ENCODE peak calls at places on chromosomes 16 and 17, in eight cellular contexts. One of them, this sample, is unnamed.

GRCh38 chr17:66344473-66344872 is 42.1 kb downstream of the PRKCA start:
- DNase-seq in activated T-cell treated with anti-CD3 and anti-CD28 coated beads, Interleukin-2, amount 50 U/mL, for 72 hours: no peak
- DNase-seq in amygdala: no peak
- DNase-seq in ACHN: no peak
- DNase-seq in brain microvascular endothelial cell: no peak
- DNase-seq in CD4-positive, CD25-positive, alpha-beta regulatory T cell: no peak
- DNase-seq in colonic mucosa: no peak
- DNase-seq in foreskin keratinocyte: no peak
- DNase-seq in this sample: no peak

GRCh38 chr17:63250830-63251229 is 195.3 kb downstream of the CYB561 start:
- DNase-seq in activated T-cell treated with anti-CD3 and anti-CD28 coated beads, Interleukin-2, amount 50 U/mL, for 72 hours: no peak
- DNase-seq in amygdala: no peak
- DNase-seq in ACHN: no peak
- DNase-seq in brain microvascular endothelial cell: peak; percentile 7
- DNase-seq in CD4-positive, CD25-positive, alpha-beta regulatory T cell: no peak
- DNase-seq in colonic mucosa: no peak
- DNase-seq in foreskin keratinocyte: no peak
- DNase-seq in this sample: no peak

GRCh38 chr16:68147438-68147837 is 62.3 kb downstream of the NFATC3 start:
- DNase-seq in activated T-cell treated with anti-CD3 and anti-CD28 coated beads, Interleukin-2, amount 50 U/mL, for 72 hours: no peak
- DNase-seq in amygdala: no peak
- DNase-seq in ACHN: no peak
- DNase-seq in brain microvascular endothelial cell: no peak
- DNase-seq in CD4-positive, CD25-positive, alpha-beta regulatory T cell: no peak
- DNase-seq in colonic mucosa: no peak
- DNase-seq in foreskin keratinocyte: no peak
- DNase-seq in this sample: no peak

GRCh38 chr16:83125999-83126568 is 499.3 kb downstream of the CDH13 start:
- DNase-seq in activated T-cell treated with anti-CD3 and anti-CD28 coated beads, Interleukin-2, amount 50 U/mL, for 72 hours: no peak
- DNase-seq in amygdala: no peak
- DNase-seq in ACHN: no peak
- DNase-seq in brain microvascular endothelial cell: no peak
- DNase-seq in CD4-positive, CD25-positive, alpha-beta regulatory T cell: no peak
- DNase-seq in colonic mucosa: no peak
- DNase-seq in foreskin keratinocyte: no peak
- DNase-seq in this sample: no peak

GRCh38 chr17:80773243-80773991 is 218.2 kb upstream of the CHMP6 start:
- DNase-seq in activated T-cell treated with anti-CD3 and anti-CD28 coated beads, Interleukin-2, amount 50 U/mL, for 72 hours: no peak
- DNase-seq in amygdala: peak; percentile 83
- DNase-seq in ACHN: no peak
- DNase-seq in brain microvascular endothelial cell: no peak
- DNase-seq in CD4-positive, CD25-positive, alpha-beta regulatory T cell: no peak
- DNase-seq in colonic mucosa: no peak
- DNase-seq in foreskin keratinocyte: no peak
- DNase-seq in this sample: no peak

GRCh38 chr17:60304502-60304901 is 87.4 kb downstream of the USP32 start:
- DNase-seq in activated T-cell treated with anti-CD3 and anti-CD28 coated beads, Interleukin-2, amount 50 U/mL, for 72 hours: no peak
- DNase-seq in amygdala: no peak
- DNase-seq in ACHN: no peak
- DNase-seq in brain microvascular endothelial cell: no peak
- DNase-seq in CD4-positive, CD25-positive, alpha-beta regulatory T cell: no peak
- DNase-seq in colonic mucosa: no peak
- DNase-seq in foreskin keratinocyte: no peak
- DNase-seq in this sample: no peak

GRCh38 chr17:4487820-4488716 is 10.6 kb upstream of the SPNS2 start:
- DNase-seq in activated T-cell treated with anti-CD3 and anti-CD28 coated beads, Interleukin-2, amount 50 U/mL, for 72 hours: no peak
- DNase-seq in amygdala: no peak
- DNase-seq in ACHN: no peak
- DNase-seq in brain microvascular endothelial cell: no peak
- DNase-seq in CD4-positive, CD25-positive, alpha-beta regulatory T cell: no peak
- DNase-seq in colonic mucosa: no peak
- DNase-seq in foreskin keratinocyte: no peak
- DNase-seq in this sample: no peak

GRCh38 chr17:44149750-44150329 is 8.1 kb downstream of the HROB start:
- DNase-seq in activated T-cell treated with anti-CD3 and anti-CD28 coated beads, Interleukin-2, amount 50 U/mL, for 72 hours: no peak
- DNase-seq in amygdala: no peak
- DNase-seq in ACHN: no peak
- DNase-seq in brain microvascular endothelial cell: no peak
- DNase-seq in CD4-positive, CD25-positive, alpha-beta regulatory T cell: no peak
- DNase-seq in colonic mucosa: no peak
- DNase-seq in foreskin keratinocyte: no peak
- DNase-seq in this sample: no peak

GRCh38 chr17:78933959-78934568 is 8.9 kb upstream of the TIMP2 start:
- DNase-seq in activated T-cell treated with anti-CD3 and anti-CD28 coated beads, Interleukin-2, amount 50 U/mL, for 72 hours: no peak
- DNase-seq in amygdala: peak; percentile 87
- DNase-seq in ACHN: peak; percentile 83
- DNase-seq in brain microvascular endothelial cell: peak; percentile 98
- DNase-seq in CD4-positive, CD25-positive, alpha-beta regulatory T cell: no peak
- DNase-seq in colonic mucosa: peak; percentile 92
- DNase-seq in foreskin keratinocyte: peak; percentile 28
- DNase-seq in this sample: no peak

GRCh38 chr17:45370949-45371413 is 54.2 kb upstream of the MAP3K14 start:
- DNase-seq in activated T-cell treated with anti-CD3 and anti-CD28 coated beads, Interleukin-2, amount 50 U/mL, for 72 hours: no peak
- DNase-seq in amygdala: no peak
- DNase-seq in ACHN: peak; percentile 60
- DNase-seq in brain microvascular endothelial cell: peak; percentile 44
- DNase-seq in CD4-positive, CD25-positive, alpha-beta regulatory T cell: no peak
- DNase-seq in colonic mucosa: no peak
- DNase-seq in foreskin keratinocyte: no peak
- DNase-seq in this sample: no peak

GRCh38 chr17:250487-251300 is 69.2 kb upstream of the DOC2B start:
- DNase-seq in activated T-cell treated with anti-CD3 and anti-CD28 coated beads, Interleukin-2, amount 50 U/mL, for 72 hours: no peak
- DNase-seq in amygdala: no peak
- DNase-seq in ACHN: no peak
- DNase-seq in brain microvascular endothelial cell: no peak
- DNase-seq in CD4-positive, CD25-positive, alpha-beta regulatory T cell: no peak
- DNase-seq in colonic mucosa: no peak
- DNase-seq in foreskin keratinocyte: no peak
- DNase-seq in this sample: no peak

GRCh38 chr17:67128700-67129099 is 84.3 kb downstream of the CACNG1 start:
- DNase-seq in activated T-cell treated with anti-CD3 and anti-CD28 coated beads, Interleukin-2, amount 50 U/mL, for 72 hours: no peak
- DNase-seq in amygdala: no peak
- DNase-seq in ACHN: no peak
- DNase-seq in brain microvascular endothelial cell: no peak
- DNase-seq in CD4-positive, CD25-positive, alpha-beta regulatory T cell: no peak
- DNase-seq in colonic mucosa: no peak
- DNase-seq in foreskin keratinocyte: no peak
- DNase-seq in this sample: no peak

GRCh38 chr17:74539281-74539820 is 6.6 kb downstream of the CD300C start:
- DNase-seq in activated T-cell treated with anti-CD3 and anti-CD28 coated beads, Interleukin-2, amount 50 U/mL, for 72 hours: no peak
- DNase-seq in amygdala: no peak
- DNase-seq in ACHN: no peak
- DNase-seq in brain microvascular endothelial cell: no peak
- DNase-seq in CD4-positive, CD25-positive, alpha-beta regulatory T cell: no peak
- DNase-seq in colonic mucosa: no peak
- DNase-seq in foreskin keratinocyte: no peak
- DNase-seq in this sample: no peak

GRCh38 chr16:12132290-12132689 is 155.8 kb downstream of the SNX29 start:
- DNase-seq in activated T-cell treated with anti-CD3 and anti-CD28 coated beads, Interleukin-2, amount 50 U/mL, for 72 hours: no peak
- DNase-seq in amygdala: no peak
- DNase-seq in ACHN: no peak
- DNase-seq in brain microvascular endothelial cell: no peak
- DNase-seq in CD4-positive, CD25-positive, alpha-beta regulatory T cell: no peak
- DNase-seq in colonic mucosa: no peak
- DNase-seq in foreskin keratinocyte: no peak
- DNase-seq in this sample: peak; percentile 3

GRCh38 chr17:76696763-76697701 is 13.7 kb downstream of the MXRA7 start:
- DNase-seq in activated T-cell treated with anti-CD3 and anti-CD28 coated beads, Interleukin-2, amount 50 U/mL, for 72 hours: no peak
- DNase-seq in amygdala: no peak
- DNase-seq in ACHN: no peak
- DNase-seq in brain microvascular endothelial cell: peak; percentile 77
- DNase-seq in CD4-positive, CD25-positive, alpha-beta regulatory T cell: no peak
- DNase-seq in colonic mucosa: no peak
- DNase-seq in foreskin keratinocyte: no peak
- DNase-seq in this sample: no peak

GRCh38 chr17:80029235-80029974 is 6.3 kb downstream of the TBC1D16 start:
- DNase-seq in activated T-cell treated with anti-CD3 and anti-CD28 coated beads, Interleukin-2, amount 50 U/mL, for 72 hours: no peak
- DNase-seq in amygdala: no peak
- DNase-seq in ACHN: no peak
- DNase-seq in brain microvascular endothelial cell: peak; percentile 47
- DNase-seq in CD4-positive, CD25-positive, alpha-beta regulatory T cell: no peak
- DNase-seq in colonic mucosa: peak; percentile 66
- DNase-seq in foreskin keratinocyte: no peak
- DNase-seq in this sample: no peak

GRCh38 chr17:79220715-79221291 is 146.2 kb downstream of the ENGASE start:
- DNase-seq in activated T-cell treated with anti-CD3 and anti-CD28 coated beads, Interleukin-2, amount 50 U/mL, for 72 hours: peak; percentile 9
- DNase-seq in amygdala: no peak
- DNase-seq in ACHN: no peak
- DNase-seq in brain microvascular endothelial cell: no peak
- DNase-seq in CD4-positive, CD25-positive, alpha-beta regulatory T cell: no peak
- DNase-seq in colonic mucosa: no peak
- DNase-seq in foreskin keratinocyte: no peak
- DNase-seq in this sample: no peak

GRCh38 chr17:38538906-38539305 is 66.8 kb downstream of the SRCIN1 start:
- DNase-seq in activated T-cell treated with anti-CD3 and anti-CD28 coated beads, Interleukin-2, amount 50 U/mL, for 72 hours: no peak
- DNase-seq in amygdala: no peak
- DNase-seq in ACHN: no peak
- DNase-seq in brain microvascular endothelial cell: no peak
- DNase-seq in CD4-positive, CD25-positive, alpha-beta regulatory T cell: no peak
- DNase-seq in colonic mucosa: peak; percentile 35
- DNase-seq in foreskin keratinocyte: no peak
- DNase-seq in this sample: no peak

GRCh38 chr17:35733366-35733765 is 1.9 kb downstream of the RASL10B start:
- DNase-seq in activated T-cell treated with anti-CD3 and anti-CD28 coated beads, Interleukin-2, amount 50 U/mL, for 72 hours: no peak
- DNase-seq in amygdala: no peak
- DNase-seq in ACHN: no peak
- DNase-seq in brain microvascular endothelial cell: no peak
- DNase-seq in CD4-positive, CD25-positive, alpha-beta regulatory T cell: no peak
- DNase-seq in colonic mucosa: no peak
- DNase-seq in foreskin keratinocyte: no peak
- DNase-seq in this sample: no peak

GRCh38 chr17:82528484-82529265 is 9.1 kb downstream of the FOXK2 start:
- DNase-seq in activated T-cell treated with anti-CD3 and anti-CD28 coated beads, Interleukin-2, amount 50 U/mL, for 72 hours: no peak
- DNase-seq in amygdala: peak; percentile 73
- DNase-seq in ACHN: peak; percentile 83
- DNase-seq in brain microvascular endothelial cell: peak; percentile 33
- DNase-seq in CD4-positive, CD25-positive, alpha-beta regulatory T cell: no peak
- DNase-seq in colonic mucosa: peak; percentile 58
- DNase-seq in foreskin keratinocyte: peak; percentile 69
- DNase-seq in this sample: no peak

GRCh38 chr17:68431661-68432071 is 25.6 kb downstream of the WIPI1 start:
- DNase-seq in activated T-cell treated with anti-CD3 and anti-CD28 coated beads, Interleukin-2, amount 50 U/mL, for 72 hours: peak; percentile 30
- DNase-seq in amygdala: no peak
- DNase-seq in ACHN: peak; percentile 29
- DNase-seq in brain microvascular endothelial cell: peak; percentile 35
- DNase-seq in CD4-positive, CD25-positive, alpha-beta regulatory T cell: peak; percentile 79
- DNase-seq in colonic mucosa: peak; percentile 15
- DNase-seq in foreskin keratinocyte: no peak
- DNase-seq in this sample: peak; percentile 48

GRCh38 chr16:13254998-13255614 is 353.7 kb downstream of the SHISA9 start:
- DNase-seq in activated T-cell treated with anti-CD3 and anti-CD28 coated beads, Interleukin-2, amount 50 U/mL, for 72 hours: no peak
- DNase-seq in amygdala: no peak
- DNase-seq in ACHN: no peak
- DNase-seq in brain microvascular endothelial cell: no peak
- DNase-seq in CD4-positive, CD25-positive, alpha-beta regulatory T cell: no peak
- DNase-seq in colonic mucosa: no peak
- DNase-seq in foreskin keratinocyte: no peak
- DNase-seq in this sample: no peak

GRCh38 chr17:55731586-55732250 is 9.1 kb upstream of the TMEM100 start:
- DNase-seq in activated T-cell treated with anti-CD3 and anti-CD28 coated beads, Interleukin-2, amount 50 U/mL, for 72 hours: no peak
- DNase-seq in amygdala: peak; percentile 25
- DNase-seq in ACHN: no peak
- DNase-seq in brain microvascular endothelial cell: no peak
- DNase-seq in CD4-positive, CD25-positive, alpha-beta regulatory T cell: no peak
- DNase-seq in colonic mucosa: peak; percentile 36
- DNase-seq in foreskin keratinocyte: no peak
- DNase-seq in this sample: no peak

GRCh38 chr17:36697907-36698526 is 96.6 kb downstream of the MRM1 start:
- DNase-seq in activated T-cell treated with anti-CD3 and anti-CD28 coated beads, Interleukin-2, amount 50 U/mL, for 72 hours: no peak
- DNase-seq in amygdala: no peak
- DNase-seq in ACHN: peak; percentile 20
- DNase-seq in brain microvascular endothelial cell: no peak
- DNase-seq in CD4-positive, CD25-positive, alpha-beta regulatory T cell: no peak
- DNase-seq in colonic mucosa: no peak
- DNase-seq in foreskin keratinocyte: no peak
- DNase-seq in this sample: no peak

GRCh38 chr17:34797724-34798123 is 163.5 kb downstream of the CCT6B start:
- DNase-seq in activated T-cell treated with anti-CD3 and anti-CD28 coated beads, Interleukin-2, amount 50 U/mL, for 72 hours: peak; percentile 2
- DNase-seq in amygdala: no peak
- DNase-seq in ACHN: peak; percentile 33
- DNase-seq in brain microvascular endothelial cell: peak; percentile 7
- DNase-seq in CD4-positive, CD25-positive, alpha-beta regulatory T cell: no peak
- DNase-seq in colonic mucosa: no peak
- DNase-seq in foreskin keratinocyte: no peak
- DNase-seq in this sample: peak; percentile 4

GRCh38 chr16:68707341-68708152 is 29.5 kb upstream of the CDH1 start:
- DNase-seq in activated T-cell treated with anti-CD3 and anti-CD28 coated beads, Interleukin-2, amount 50 U/mL, for 72 hours: no peak
- DNase-seq in amygdala: no peak
- DNase-seq in ACHN: peak; percentile 86
- DNase-seq in brain microvascular endothelial cell: peak; percentile 27
- DNase-seq in CD4-positive, CD25-positive, alpha-beta regulatory T cell: no peak
- DNase-seq in colonic mucosa: peak; percentile 79
- DNase-seq in foreskin keratinocyte: peak; percentile 90
- DNase-seq in this sample: no peak

GRCh38 chr17:59812139-59812538 is 80.6 kb downstream of the TUBD1 start:
- DNase-seq in activated T-cell treated with anti-CD3 and anti-CD28 coated beads, Interleukin-2, amount 50 U/mL, for 72 hours: no peak
- DNase-seq in amygdala: no peak
- DNase-seq in ACHN: no peak
- DNase-seq in brain microvascular endothelial cell: no peak
- DNase-seq in CD4-positive, CD25-positive, alpha-beta regulatory T cell: no peak
- DNase-seq in colonic mucosa: no peak
- DNase-seq in foreskin keratinocyte: no peak
- DNase-seq in this sample: no peak

GRCh38 chr17:42438600-42439567 is 15.8 kb upstream of the CAVIN1 start:
- DNase-seq in activated T-cell treated with anti-CD3 and anti-CD28 coated beads, Interleukin-2, amount 50 U/mL, for 72 hours: peak; percentile 49
- DNase-seq in amygdala: no peak
- DNase-seq in ACHN: peak; percentile 56
- DNase-seq in brain microvascular endothelial cell: peak; percentile 54
- DNase-seq in CD4-positive, CD25-positive, alpha-beta regulatory T cell: peak; percentile 66
- DNase-seq in colonic mucosa: peak; percentile 61
- DNase-seq in foreskin keratinocyte: no peak
- DNase-seq in this sample: no peak

GRCh38 chr17:21283482-21284318 is 811 bp upstream of the MAP2K3 start:
- DNase-seq in activated T-cell treated with anti-CD3 and anti-CD28 coated beads, Interleukin-2, amount 50 U/mL, for 72 hours: peak; percentile 40
- DNase-seq in amygdala: no peak
- DNase-seq in ACHN: peak; percentile 46
- DNase-seq in brain microvascular endothelial cell: peak; percentile 38
- DNase-seq in CD4-positive, CD25-positive, alpha-beta regulatory T cell: no peak
- DNase-seq in colonic mucosa: no peak
- DNase-seq in foreskin keratinocyte: no peak
- DNase-seq in this sample: no peak

GRCh38 chr16:50692999-50693781 is at the start of gene NOD2:
- DNase-seq in activated T-cell treated with anti-CD3 and anti-CD28 coated beads, Interleukin-2, amount 50 U/mL, for 72 hours: peak; percentile 41
- DNase-seq in amygdala: no peak
- DNase-seq in ACHN: peak; percentile 17
- DNase-seq in brain microvascular endothelial cell: no peak
- DNase-seq in CD4-positive, CD25-positive, alpha-beta regulatory T cell: no peak
- DNase-seq in colonic mucosa: no peak
- DNase-seq in foreskin keratinocyte: no peak
- DNase-seq in this sample: no peak

This sample was measured in B cell.